ENCODE peak calls at places on chromosomes 16 and 17, in five cellular contexts. U, S, F, E and O are unnamed samples.

GRCh38 chr17:7122386-7122785 is 7.8 kb upstream of the ASGR2 start:
- DNase-seq in U (no peak), S (peak), F (no peak), E (no peak), O (no peak)

GRCh38 chr17:80870401-80870800 is 121.2 kb upstream of the CHMP6 start:
- DNase-seq in U (no peak), S (no peak), F (no peak), E (no peak), O (no peak)

GRCh38 chr16:66832190-66832589 is 1.4 kb upstream of the NAE1 start:
- DNase-seq in U (no peak), S (no peak), F (no peak), E (no peak), O (no peak)

GRCh38 chr16:57115148-57115503 is 22.7 kb downstream of the CPNE2 start:
- DNase-seq in U (no peak), S (no peak), F (no peak), E (no peak), O (no peak)

GRCh38 chr16:12027091-12027490 is 50.6 kb downstream of the SNX29 start:
- DNase-seq in U (no peak), S (no peak), F (no peak), E (no peak), O (no peak)

GRCh38 chr16:88141580-88141979 is 190.3 kb downstream of the BANP start:
- DNase-seq in U (no peak), S (no peak), F (no peak), E (no peak), O (no peak)

GRCh38 chr17:76869209-76869877 is 1.1 kb downstream of the MGAT5B start:
- DNase-seq in U (no peak), S (no peak), F (no peak), E (peak), O (no peak)

GRCh38 chr16:24257965-24258364 is 1.8 kb downstream of the CACNG3 start:
- DNase-seq in U (no peak), S (no peak), F (no peak), E (no peak), O (no peak)

GRCh38 chr17:81717049-81717765 is 5.1 kb downstream of the SLC25A10 start:
- DNase-seq in U (no peak), S (no peak), F (no peak), E (no peak), O (no peak)

GRCh38 chr16:88685156-88686061 is 898 bp downstream of the SNAI3 start:
- DNase-seq in U (no peak), S (no peak), F (no peak), E (no peak), O (no peak)

GRCh38 chr16:8370374-8371015 is 219.8 kb downstream of the TMEM114 start:
- DNase-seq in U (no peak), S (no peak), F (no peak), E (no peak), O (peak)

GRCh38 chr17:17523714-17524075 is 27.5 kb upstream of the RASD1 start:
- DNase-seq in U (peak), S (no peak), F (peak), E (no peak), O (no peak)

GRCh38 chr16:19075511-19075910 is 8.1 kb downstream of the COQ7 start:
- DNase-seq in U (no peak), S (no peak), F (no peak), E (no peak), O (no peak)

GRCh38 chr16:84036131-84036530 is 6.5 kb downstream of the SLC38A8 start:
- DNase-seq in U (no peak), S (no peak), F (no peak), E (no peak), O (no peak)

GRCh38 chr16:5665770-5666169 is 568.2 kb upstream of the EEF2KMT start:
- DNase-seq in U (no peak), S (no peak), F (no peak), E (no peak), O (no peak)

GRCh38 chr17:77420476-77420803 is 279.7 kb downstream of the SEC14L1 start:
- DNase-seq in U (no peak), S (no peak), F (no peak), E (no peak), O (no peak)

GRCh38 chr16:89352091-89352681 is 134.7 kb downstream of the ZNF778 start:
- DNase-seq in U (no peak), S (no peak), F (no peak), E (no peak), O (no peak)

GRCh38 chr16:79297805-79298204 is 302.7 kb downstream of the MAF start:
- DNase-seq in U (no peak), S (no peak), F (no peak), E (no peak), O (no peak)

GRCh38 chr17:49906511-49907136 is 58.8 kb upstream of the TAC4 start:
- DNase-seq in U (no peak), S (no peak), F (no peak), E (no peak), O (no peak)

GRCh38 chr16:27792486-27793275 is 242.7 kb downstream of the KATNIP start:
- DNase-seq in U (peak), S (no peak), F (no peak), E (no peak), O (no peak)

GRCh38 chr17:31525801-31526549 is 134.5 kb downstream of the RAB11FIP4 start:
- DNase-seq in U (no peak), S (no peak), F (no peak), E (no peak), O (no peak)